ENCODE peak calls at places on chromosome 21, in five cellular contexts. F is ovary, M is AG04450, K is breast epithelium, R is colonic mucosa. C is an unnamed sample.

GRCh38 chr21:34707876-34708325 is 39.1 kb downstream of the CLIC6 start:
- DNase-seq in M (no peak), F (no peak), K (no peak), R (no peak), C (no peak)

GRCh38 chr21:32335601-32336575 is 37.2 kb downstream of the MRAP start:
- DNase-seq in K (no peak), F (no peak), R (no peak), M (no peak), C (no peak)

GRCh38 chr21:44445413-44445812 is 9.9 kb upstream of the LRRC3 start:
- DNase-seq in K (no peak), M (no peak), R (no peak), F (no peak), C (peak)

GRCh38 chr21:28745131-28746055 is 247.3 kb downstream of the LTN1 start:
- DNase-seq in F (peak), K (peak), R (peak), M (peak), C (peak)

GRCh38 chr21:46153259-46154154 is 1.9 kb downstream of the FTCD start:
- DNase-seq in K (no peak), R (peak), F (peak), M (no peak), C (peak)

GRCh38 chr21:30714946-30715345 is 3.6 kb downstream of the KRTAP21-3 start:
- DNase-seq in R (no peak), K (no peak), F (no peak), M (no peak), C (no peak)

GRCh38 chr21:33203371-33203724 is 26.4 kb upstream of the IFNAR2 start:
- DNase-seq in F (no peak), K (no peak), M (no peak), R (no peak), C (no peak)

GRCh38 chr21:26840912-26841311 is 4.3 kb downstream of the ADAMTS1 start:
- DNase-seq in F (peak), K (peak), M (no peak), R (no peak), C (peak)

GRCh38 chr21:31343030-31343510 is 991 bp downstream of the TIAM1 start:
- DNase-seq in K (no peak), F (no peak), R (no peak), M (no peak), C (no peak)

GRCh38 chr21:17612023-17612564 is 607 bp downstream of the BTG3 start:
- DNase-seq in K (peak), R (peak), M (no peak), F (peak), C (peak)

GRCh38 chr21:45973475-45974072 is 8.0 kb upstream of the COL6A1 start:
- DNase-seq in M (no peak), K (peak), F (peak), R (peak), C (peak)

GRCh38 chr21:34845521-34846213 is 176.9 kb downstream of the CLIC6 start:
- DNase-seq in R (peak), K (peak), F (no peak), M (peak), C (no peak)

GRCh38 chr21:44534688-44535087 is 5.3 kb downstream of the KRTAP10-1 start:
- DNase-seq in K (no peak), F (no peak), R (no peak), M (no peak), C (no peak)

GRCh38 chr21:39696620-39697019 is 48.4 kb upstream of the IGSF5 start:
- DNase-seq in F (no peak), K (no peak), R (peak), M (no peak), C (no peak)

GRCh38 chr21:39612233-39613028 is at the start of gene B3GALT5:
- DNase-seq in K (no peak), F (peak), M (no peak), R (peak), C (no peak)

GRCh38 chr21:45536301-45537081 is 5.7 kb downstream of the SLC19A1 start:
- DNase-seq in F (peak), R (no peak), K (no peak), M (no peak), C (peak)

GRCh38 chr21:34596561-34597271 is 18.2 kb downstream of the RCAN1 start:
- DNase-seq in M (no peak), R (no peak), F (no peak), K (no peak), C (no peak)

GRCh38 chr21:45409466-45410150 is 4.6 kb downstream of the COL18A1 start:
- DNase-seq in M (no peak), K (no peak), F (peak), R (no peak), C (peak)

GRCh38 chr21:34992736-34993135 is 56.4 kb downstream of the RUNX1 start:
- DNase-seq in M (no peak), K (peak), F (no peak), R (no peak), C (no peak)

GRCh38 chr21:44460441-44460755 is 5.1 kb downstream of the LRRC3 start:
- DNase-seq in K (no peak), M (no peak), F (no peak), R (no peak), C (no peak)

GRCh38 chr21:32687946-32688345 is 39.9 kb downstream of the SYNJ1 start:
- DNase-seq in K (no peak), M (no peak), R (no peak), F (no peak), C (no peak)

GRCh38 chr21:45383111-45383614 is 21.8 kb upstream of the COL18A1 start:
- DNase-seq in R (no peak), M (no peak), K (no peak), F (peak), C (peak)

GRCh38 chr21:41367598-41368360 is 6.0 kb downstream of the MX2 start:
- DNase-seq in K (no peak), M (no peak), F (no peak), R (no peak), C (no peak)

GRCh38 chr21:45769239-45769758 is 125.8 kb downstream of the PCBP3 start:
- DNase-seq in M (no peak), F (no peak), R (no peak), K (no peak), C (no peak)

DNA sequence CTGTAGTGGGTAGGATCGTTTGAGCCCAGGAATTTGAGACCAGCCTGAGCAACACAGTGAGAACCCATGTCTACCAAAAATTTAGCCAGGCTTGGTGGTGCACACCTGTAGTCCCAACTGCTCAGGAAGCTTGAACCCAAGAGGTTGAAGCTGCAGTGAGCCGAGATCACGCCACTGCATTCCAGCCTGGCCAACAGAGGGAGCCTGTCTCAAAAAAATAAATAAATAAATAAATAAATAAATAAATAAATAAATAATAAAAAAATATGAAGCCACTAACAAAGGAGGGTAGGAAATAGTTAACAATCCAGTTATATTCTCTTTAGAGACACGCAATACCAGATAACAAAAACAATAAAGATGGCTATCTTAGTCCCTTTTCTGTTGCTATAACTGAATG is 11.9 kb upstream of the CBR3 start:
- DNase-seq in K (no peak), R (no peak), F (no peak), M (no peak), C (no peak)
- TF ChIP-seq CTCF in K (no peak), R (no peak), F (no peak), M (peak), C (peak)

DNA sequence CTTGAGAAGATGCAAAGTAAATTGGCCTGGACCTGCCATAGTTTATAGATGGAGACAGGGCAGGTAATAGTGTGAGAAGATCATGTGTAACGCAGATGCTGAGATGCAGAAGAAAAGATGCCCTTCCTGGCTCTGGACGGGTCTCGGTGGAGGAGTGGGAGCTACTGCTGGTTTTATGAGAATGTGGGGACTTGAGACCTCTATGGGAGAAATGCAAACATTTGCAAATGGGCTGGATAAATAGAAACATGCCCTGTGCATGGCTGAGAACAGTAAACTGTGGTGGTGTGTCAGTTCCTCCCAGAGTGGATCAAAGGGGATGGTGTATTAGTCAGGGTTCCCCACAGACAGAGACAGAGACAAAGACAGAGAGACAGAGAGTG is 21.9 kb downstream of the UBASH3A start:
- DNase-seq in K (no peak), R (no peak), F (no peak), M (no peak), C (no peak)
- H3K27ac ChIP-seq in K (no peak), R (no peak), F (no peak), M (no peak), C (no peak)

DNA sequence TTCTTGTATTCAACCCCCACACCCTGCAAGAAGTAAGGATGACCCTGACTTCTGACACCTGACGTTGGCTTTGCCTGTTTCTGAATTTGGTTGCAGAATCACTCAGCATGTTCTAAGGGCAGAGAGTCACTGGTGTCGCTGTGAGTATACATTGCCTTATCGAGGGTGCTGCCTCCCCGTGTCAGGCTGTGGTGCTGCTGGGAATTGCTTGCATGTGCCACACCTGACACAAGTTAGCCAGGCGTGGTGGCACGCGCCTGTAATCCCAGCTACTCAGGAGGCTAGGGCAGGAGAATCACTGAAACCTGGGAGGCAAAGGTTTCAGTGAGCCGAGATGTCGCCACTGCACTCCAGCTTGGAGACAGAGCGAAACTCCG is 45.9 kb downstream of the WDR4 start:
- DNase-seq in K (no peak), F (no peak), M (no peak), R (peak), C (no peak)
- TF ChIP-seq CTCF in K (no peak), F (no peak), M (peak), R (peak), C (peak)

GRCh38 chr21:36860736-36861594 is 105.5 kb downstream of the HLCS start:
- DNase-seq in K (no peak), R (peak), F (no peak), M (peak), C (no peak)
- H3K27ac ChIP-seq in K (no peak), R (no peak), F (no peak), M (peak), C (peak)

C was measured in left ventricle myocardium inferior.